ENCODE peak calls at places on chromosomes 7 and 10, in four cellular contexts. S, D, K and O are unnamed samples.

GRCh38 chr10:24920907-24921881 is 31.2 kb downstream of the PRTFDC1 start:
- DNase-seq in S (peak; percentile 97), D (peak; percentile 84), K (peak; percentile 73), O (peak; percentile 71)

GRCh38 chr10:101234333-101234732 is 5.1 kb upstream of the LBX1 start:
- DNase-seq in K (no peak), D (no peak), S (no peak), O (no peak)

GRCh38 chr10:47311193-47311899 is 10.9 kb upstream of the GDF2 start:
- DNase-seq in D (no peak), K (no peak), S (peak; percentile 10), O (no peak)

GRCh38 chr7:65250697-65251395 is 122.8 kb upstream of the ZNF92 start:
- DNase-seq in K (no peak), D (no peak), S (no peak), O (no peak)

GRCh38 chr7:93055543-93056107 is 62.2 kb downstream of the SAMD9 start:
- DNase-seq in S (peak; percentile 67), K (no peak), D (no peak), O (no peak)

GRCh38 chr10:118108194-118109026 is 61.7 kb upstream of the RAB11FIP2 start:
- DNase-seq in S (no peak), K (no peak), D (no peak), O (no peak)

GRCh38 chr10:93554760-93555432 is 11.6 kb upstream of the FFAR4 start:
- DNase-seq in K (peak; percentile 86), S (peak; percentile 79), D (peak; percentile 23), O (peak; percentile 82)

GRCh38 chr10:91709394-91709798 is 76.5 kb upstream of the PPP1R3C start:
- DNase-seq in S (peak; percentile 28), D (peak; percentile 39), K (no peak), O (no peak)

GRCh38 chr7:108459922-108460551 is 3.8 kb upstream of the NRCAM start:
- DNase-seq in S (peak; percentile 63), K (no peak), D (no peak), O (no peak)

GRCh38 chr7:112199035-112199655 is 7.1 kb downstream of the DOCK4 start:
- DNase-seq in S (peak; percentile 65), D (no peak), K (no peak), O (no peak)

GRCh38 chr7:71454981-71455380 is 323.0 kb downstream of the GALNT17 start:
- DNase-seq in D (no peak), K (no peak), S (no peak), O (no peak)

GRCh38 chr10:126240483-126240882 is 147.8 kb downstream of the ADAM12 start:
- DNase-seq in D (no peak), S (no peak), K (no peak), O (no peak)

GRCh38 chr7:77797734-77798393 is 370 bp downstream of the TMEM60 start:
- DNase-seq in D (no peak), S (peak; percentile 45), K (peak; percentile 73), O (no peak)

GRCh38 chr10:13659887-13660544 is 73.3 kb downstream of the PRPF18 start:
- DNase-seq in K (peak; percentile 83), S (peak; percentile 71), D (peak; percentile 15), O (peak; percentile 66)

GRCh38 chr7:96178581-96178980 is 143.3 kb downstream of the SLC25A13 start:
- DNase-seq in S (no peak), K (no peak), D (no peak), O (no peak)

GRCh38 chr7:118250860-118251494 is 26.5 kb downstream of the ANKRD7 start:
- DNase-seq in S (no peak), K (no peak), D (no peak), O (no peak)

GRCh38 chr7:124202546-124202945 is 169.7 kb upstream of the TMEM229A start:
- DNase-seq in D (no peak), K (no peak), S (no peak), O (no peak)

GRCh38 chr10:44965651-44966097 is 6.1 kb downstream of the RASSF4 start:
- DNase-seq in D (no peak), S (no peak), K (no peak), O (peak; percentile 13)

GRCh38 chr7:30697716-30698460 is 15.6 kb upstream of the CRHR2 start:
- DNase-seq in K (no peak), D (no peak), S (no peak), O (no peak)

GRCh38 chr7:3065724-3066143 is 22.1 kb upstream of the CARD11 start:
- DNase-seq in D (no peak), K (no peak), S (peak; percentile 33), O (no peak)

GRCh38 chr10:62040896-62041295 is 139.4 kb downstream of the ARID5B start:
- DNase-seq in D (no peak), S (no peak), K (no peak), O (no peak)

GRCh38 chr10:62437696-62438095 is 63.5 kb downstream of the ZNF365 start:
- DNase-seq in D (peak; percentile 49), K (no peak), S (peak; percentile 85), O (no peak)

GRCh38 chr10:104254493-104255243 is at the start of gene GSTO1:
- DNase-seq in D (peak; percentile 44), K (peak; percentile 93), S (peak; percentile 82), O (peak; percentile 87)

GRCh38 chr10:73785721-73786511 is 510 bp downstream of the ZSWIM8 start:
- DNase-seq in D (no peak), S (peak; percentile 49), K (peak; percentile 81), O (no peak)

GRCh38 chr10:18010050-18010449 is 58.3 kb downstream of the SLC39A12 start:
- DNase-seq in D (no peak), S (peak; percentile 43), K (no peak), O (no peak)

GRCh38 chr7:100247152-100247757 is 27.5 kb downstream of the PVRIG start:
- DNase-seq in D (peak; percentile 58), S (peak; percentile 52), K (no peak), O (no peak)

GRCh38 chr10:29731760-29732159 is 97.0 kb upstream of the SVIL start:
- DNase-seq in D (no peak), K (no peak), S (no peak), O (no peak)

GRCh38 chr10:89236221-89236620 is 15.4 kb downstream of the LIPA start:
- DNase-seq in D (peak; percentile 84), K (no peak), S (no peak), O (no peak)

GRCh38 chr7:137981668-137982067 is 20.2 kb downstream of the CREB3L2 start:
- DNase-seq in D (no peak), S (no peak), K (no peak), O (no peak)

DNA sequence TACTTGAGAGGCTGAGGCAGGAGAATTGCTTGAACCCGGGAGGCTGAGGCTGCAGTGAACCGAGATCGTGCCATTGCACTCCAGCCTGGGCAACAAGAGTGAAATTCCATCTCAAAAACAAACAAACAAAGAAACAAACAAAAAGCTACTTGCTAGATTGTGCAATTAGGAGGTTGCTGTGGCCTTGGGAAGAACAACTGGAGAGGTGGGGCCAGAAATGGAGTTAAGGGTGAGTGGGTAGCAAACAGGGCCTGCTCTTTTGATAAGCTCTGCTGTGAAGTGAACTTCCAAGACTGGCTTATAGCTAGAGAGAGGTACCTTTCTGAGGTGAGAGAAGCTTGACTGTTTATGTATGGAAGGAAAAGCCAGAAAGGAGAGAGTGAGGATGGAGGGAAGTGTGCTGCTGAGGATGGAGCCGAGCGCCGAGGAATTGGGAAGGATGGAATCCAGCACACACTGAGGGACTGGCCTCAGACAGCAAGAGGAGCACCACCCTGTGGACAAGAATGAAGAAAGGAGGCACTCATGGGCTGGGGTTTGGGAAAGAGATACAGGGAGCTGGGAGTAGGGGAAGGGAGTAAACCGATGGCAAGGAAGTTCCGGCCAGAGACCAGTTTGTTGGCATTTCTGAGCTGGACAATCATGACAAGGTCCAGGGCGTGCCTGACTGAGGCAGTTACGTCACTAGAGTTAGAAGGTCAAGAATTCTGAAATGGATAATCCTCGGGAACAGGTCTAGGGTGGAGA is 7.0 kb upstream of the RPEL1 start:
- DNase-seq in K (no peak), D (peak; percentile 36), S (peak; percentile 81), O (no peak)
- TF ChIP-seq CTCF in K (no peak), D (peak; percentile 60), S (peak; percentile 73), O (no peak)

GRCh38 chr7:148747274-148747673 is 48.6 kb downstream of the CUL1 start:
- DNase-seq in D (no peak), S (no peak), K (no peak), O (no peak)
- TF ChIP-seq CTCF in D (no peak), S (no peak), K (no peak), O (no peak)

GRCh38 chr10:121845044-121845784 is 82.6 kb downstream of the ATE1 start:
- DNase-seq in S (no peak), D (no peak), K (no peak), O (no peak)

GRCh38 chr10:121841862-121842261 is 86.0 kb downstream of the ATE1 start:
- DNase-seq in K (no peak), D (no peak), S (no peak), O (no peak)

GRCh38 chr10:121844537-121844936 is 83.3 kb downstream of the ATE1 start:
- DNase-seq in S (no peak), D (no peak), K (no peak), O (no peak)

GRCh38 chr10:121846555-121846954 is 81.3 kb downstream of the ATE1 start:
- DNase-seq in D (no peak), K (no peak), S (no peak), O (no peak)

GRCh38 chr10:121843379-121843778 is 84.5 kb downstream of the ATE1 start:
- DNase-seq in S (no peak), D (no peak), K (no peak), O (no peak)
- TF ChIP-seq CTCF in S (no peak), D (no peak), K (no peak), O (no peak)

GRCh38 chr7:5526190-5527037 is 102.8 kb upstream of the TNRC18 start:
- DNase-seq in D (peak; percentile 52), K (no peak), S (peak; percentile 55), O (no peak)
- TF ChIP-seq CTCF in D (no peak), K (no peak), S (no peak), O (peak; percentile 9)

DNA sequence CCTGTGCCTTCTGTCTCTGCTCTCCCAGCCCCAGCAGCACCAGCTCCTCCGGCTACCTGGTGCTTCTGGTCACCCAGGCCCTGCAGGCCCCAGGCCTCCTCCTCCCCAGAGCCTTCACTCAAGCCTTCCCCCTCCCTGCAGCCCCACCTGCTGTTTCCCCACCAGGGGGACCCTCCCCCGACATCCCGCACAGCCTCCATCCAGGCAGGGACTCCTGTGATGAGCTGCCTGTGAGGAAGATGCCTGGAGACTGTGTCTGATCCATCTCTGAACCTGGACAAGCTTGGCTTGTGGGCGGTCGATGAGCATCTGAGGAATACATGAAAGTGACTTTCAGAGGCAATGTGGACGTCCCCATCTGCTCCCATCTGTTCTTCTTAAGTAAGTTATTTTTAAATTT is 45.0 kb downstream of the RAMP3 start:
- DNase-seq in S (no peak), D (no peak), K (no peak), O (no peak)
- TF ChIP-seq CTCF in S (no peak), D (no peak), K (no peak), O (no peak)

DNA sequence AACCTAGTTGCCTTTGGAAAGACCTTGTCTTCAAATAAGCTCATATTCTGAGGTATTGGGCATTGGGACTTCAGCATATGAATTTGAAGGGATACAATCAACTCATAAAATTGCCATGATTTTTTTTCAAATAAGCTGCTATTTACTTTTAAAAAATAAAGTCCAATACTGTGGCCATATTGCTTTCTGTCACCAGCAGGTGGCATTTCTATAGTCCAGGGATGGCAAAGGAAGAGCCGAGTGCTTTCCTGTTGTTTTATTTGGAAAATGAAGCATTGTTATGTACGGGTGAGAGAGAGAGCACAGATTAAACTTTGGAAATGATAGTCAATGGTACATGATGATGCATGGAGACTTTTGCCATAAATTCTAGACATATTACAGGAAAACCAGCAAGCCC is 104.1 kb upstream of the DPP6 start:
- DNase-seq in D (no peak), K (no peak), S (no peak), O (no peak)
- TF ChIP-seq CTCF in D (no peak), K (no peak), S (no peak), O (no peak)